ENCODE peak calls at places on chromosomes 4 and X, in four cellular contexts. E is IMR-90, C is MM.1S, G is PC-3. H is an unnamed sample. For H3K4me1, the result is how much of the 10 kb centered on the place peaks cover.

GRCh38 chrX:150690126-150690525 is 3.1 kb upstream of the MTMR1 start:
- DNase-seq in G (peak), C (no peak), E (peak), H (no peak)

GRCh38 chrX:50579955-50580354 is 109.3 kb upstream of the DGKK start:
- DNase-seq in C (peak), E (peak), G (peak), H (peak)

GRCh38 chrX:132612990-132613564 is 124.2 kb upstream of the MBNL3 start:
- DNase-seq in E (peak), C (peak), G (peak), H (peak)

GRCh38 chrX:19513383-19513782 is 1.9 kb downstream of the MAP3K15 start:
- DNase-seq in G (peak), C (no peak), E (peak), H (no peak)

GRCh38 chrX:63922221-63922620 is 137.2 kb upstream of the ARHGEF9 start:
- DNase-seq in G (peak), C (no peak), E (peak), H (no peak)

GRCh38 chrX:109856974-109857373 is 123.9 kb upstream of the ACSL4 start:
- DNase-seq in G (peak), C (peak), E (peak), H (peak)

GRCh38 chrX:38595801-38596200 is 34.5 kb downstream of the TSPAN7 start:
- DNase-seq in G (no peak), C (no peak), E (no peak), H (no peak)

GRCh38 chr4:7761720-7762119 is 177.9 kb downstream of the AFAP1 start:
- DNase-seq in C (peak), E (peak), G (peak), H (peak)

GRCh38 chr4:63169836-63170235 is 1239.4 kb downstream of the TECRL start:
- DNase-seq in C (no peak), E (no peak), G (no peak), H (no peak)

GRCh38 chrX:121949041-121949760 is 901.8 kb downstream of the GLUD2 start:
- DNase-seq in G (no peak), C (no peak), E (no peak), H (no peak)

GRCh38 chrX:96436105-96436504 is 248.5 kb upstream of the DIAPH2 start:
- DNase-seq in G (peak), E (peak), C (no peak), H (no peak)

GRCh38 chr4:172707622-172708021 is 461.0 kb upstream of the GALNT7 start:
- DNase-seq in C (no peak), E (no peak), G (no peak), H (no peak)

GRCh38 chr4:8039290-8039689 is 99.6 kb upstream of the AFAP1 start:
- DNase-seq in E (no peak), G (no peak), C (no peak), H (no peak)

GRCh38 chr4:86587016-86587713 is 7.0 kb upstream of the PTPN13 start:
- DNase-seq in E (no peak), C (no peak), G (no peak), H (no peak)

DNA sequence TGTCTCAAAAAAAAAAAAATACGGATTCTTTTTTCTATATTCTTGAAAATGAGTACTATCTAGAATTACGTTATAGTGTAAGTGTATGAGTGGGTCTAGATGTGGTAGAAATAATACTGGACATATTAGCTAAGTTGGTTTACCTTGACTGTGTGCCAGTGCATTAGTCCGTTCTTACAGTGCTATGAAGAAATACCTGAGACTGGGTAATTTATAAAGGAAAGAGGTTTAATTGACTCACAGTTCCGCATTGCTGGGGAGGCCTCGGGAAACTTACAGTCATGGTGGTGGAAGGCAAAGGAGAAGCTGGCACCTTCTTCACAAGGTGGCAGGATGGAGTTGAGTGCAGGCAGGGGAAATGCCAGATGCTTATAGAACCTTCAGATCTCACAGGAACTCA is 92.4 kb downstream of the ARHGAP10 start:
- DNase-seq in G (no peak), C (no peak), E (no peak), H (no peak)
- H3K4me1 ChIP-seq in G (under half), C (under half), E (under half), H (under half)

DNA sequence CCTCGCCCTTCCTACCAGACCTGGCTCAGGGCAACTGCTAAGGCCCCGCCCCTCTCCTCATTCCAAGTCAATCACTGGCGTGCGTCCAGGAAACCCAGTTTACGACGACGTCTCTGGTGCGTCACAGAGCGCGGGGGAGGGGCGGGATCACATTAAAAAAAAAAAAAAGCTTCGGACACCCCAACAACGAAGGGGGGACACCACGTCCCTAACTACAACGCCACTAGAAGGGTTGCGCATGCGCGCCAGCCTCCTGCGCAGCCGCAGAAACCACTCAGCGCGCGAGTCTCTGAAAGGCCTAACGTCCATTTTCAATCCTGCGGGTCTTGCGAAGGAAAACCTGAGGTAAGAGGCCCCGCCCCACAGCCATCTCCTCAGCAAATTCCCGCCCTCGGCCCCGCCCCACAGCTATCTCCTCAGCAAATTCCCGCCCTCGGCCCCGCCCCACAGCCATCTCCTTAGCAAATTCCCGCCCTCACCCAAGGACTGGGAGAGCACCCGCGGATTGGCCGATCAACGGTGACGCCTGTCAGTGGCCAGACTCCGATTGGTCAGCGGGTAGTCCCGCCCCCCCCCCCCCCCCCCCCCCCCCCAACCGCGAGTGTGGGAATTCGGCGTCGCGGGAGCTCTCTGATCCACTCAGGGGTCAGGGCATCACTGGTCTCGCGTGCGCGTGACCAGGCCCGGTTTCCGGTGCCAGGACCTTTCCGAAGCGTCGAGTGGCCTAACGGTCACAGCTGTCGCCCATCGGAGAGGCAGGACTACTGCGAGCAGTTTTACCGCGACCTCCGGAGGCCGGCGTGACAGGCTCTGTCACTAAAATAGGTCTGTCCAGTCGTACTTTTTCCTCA is at the start of gene SCML1:
- DNase-seq in G (peak), E (peak), C (peak), H (no peak)
- H3K4me2 ChIP-seq in G (peak), E (peak), C (peak), H (no peak)

GRCh38 chr4:155599102-155599501 is 67.5 kb upstream of the GUCY1A1 start:
- DNase-seq in E (no peak), G (no peak), C (no peak), H (no peak)
- H3K4me1 ChIP-seq in E (under half), G (under half), C (under half), H (under half)

DNA sequence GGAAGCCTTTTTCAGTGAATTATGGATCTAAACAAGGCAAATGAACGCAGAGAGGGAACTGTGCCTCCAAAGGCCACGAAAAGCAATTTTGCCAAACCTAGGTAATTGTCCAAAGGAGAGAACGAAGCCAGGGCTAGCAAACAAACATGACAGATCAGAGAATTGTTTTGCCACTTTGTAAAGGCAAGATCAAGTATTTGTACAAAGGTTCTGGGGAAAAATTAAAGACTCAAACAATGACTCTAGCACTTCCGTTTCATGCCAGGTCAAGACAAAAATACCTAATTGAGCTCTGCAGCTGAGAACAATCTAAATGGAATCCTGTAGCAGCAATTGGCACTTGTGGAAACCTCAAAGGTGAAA is 8.5 kb downstream of the RBM47 start:
- DNase-seq in G (no peak), E (no peak), C (peak), H (no peak)
- H3K4me2 ChIP-seq in G (peak), E (no peak), C (peak), H (no peak)

DNA sequence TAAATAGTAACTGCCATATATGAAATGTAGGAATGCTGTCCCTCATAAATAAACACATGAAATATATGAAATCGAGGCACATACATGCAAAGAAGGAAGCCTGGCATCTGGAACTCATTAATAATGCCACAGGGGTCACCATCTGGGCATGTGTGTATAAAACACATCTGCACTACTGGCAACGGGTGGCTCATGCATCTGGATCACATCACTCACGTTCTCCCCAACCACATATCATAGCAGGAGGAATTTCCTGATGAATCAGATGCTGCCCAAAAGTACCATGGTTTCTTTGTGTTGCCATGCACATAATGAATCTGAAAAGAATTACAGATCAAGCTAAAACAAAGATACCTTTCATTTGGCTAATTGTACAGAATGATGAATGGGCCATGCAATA is 28.6 kb downstream of the RNF175 start:
- DNase-seq in G (no peak), E (peak), C (no peak), H (no peak)
- H3K4me1 ChIP-seq in G (under half), E (under half), C (under half), H (under half)

DNA sequence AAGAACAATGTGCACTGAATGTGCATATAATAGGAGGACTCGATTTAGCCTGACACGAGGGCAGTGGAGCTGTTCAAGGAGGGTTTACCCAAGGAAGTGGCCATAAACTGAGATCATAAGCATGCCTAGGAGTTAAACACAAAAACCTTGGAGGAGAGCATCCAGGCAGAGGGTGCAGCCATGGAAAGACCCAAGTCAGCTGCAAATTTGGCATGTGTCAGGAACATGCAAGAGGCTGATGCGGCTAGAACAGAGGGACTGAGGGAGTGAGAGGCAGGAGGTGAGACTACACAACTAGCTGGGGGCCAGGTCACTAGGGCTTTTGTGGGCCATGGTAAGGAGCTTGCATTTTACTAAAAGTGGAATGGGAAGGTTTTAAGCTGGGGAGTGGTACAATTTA is 55.6 kb downstream of the PRPS1 start:
- DNase-seq in C (no peak), E (no peak), G (no peak), H (no peak)
- H3K4me2 ChIP-seq in C (no peak), E (no peak), G (no peak), H (no peak)

H was measured in DND-41.